ENCODE peak calls at places on chromosomes 11 and 22, in nine cellular contexts. One of them, this sample, is unnamed.

GRCh38 chr11:134562941-134563471 is 151.0 kb upstream of the B3GAT1 start:
- DNase-seq in uterus: no peak
- DNase-seq in thyroid gland: no peak
- DNase-seq in AG10803: no peak
- DNase-seq in breast epithelium: no peak
- DNase-seq in endodermal cell: peak; percentile 27
- DNase-seq in neural progenitor cell: no peak
- DNase-seq in lung: no peak
- DNase-seq in IMR-90: no peak
- DNase-seq in this sample: no peak

GRCh38 chr11:75632962-75633361 is 35.9 kb downstream of the MAP6 start:
- DNase-seq in uterus: no peak
- DNase-seq in thyroid gland: no peak
- DNase-seq in AG10803: no peak
- DNase-seq in breast epithelium: no peak
- DNase-seq in endodermal cell: no peak
- DNase-seq in neural progenitor cell: no peak
- DNase-seq in lung: no peak
- DNase-seq in IMR-90: no peak
- DNase-seq in this sample: no peak

GRCh38 chr11:79092791-79093313 is 348.0 kb downstream of the TENM4 start:
- DNase-seq in uterus: no peak
- DNase-seq in thyroid gland: peak; percentile 52
- DNase-seq in AG10803: peak; percentile 100
- DNase-seq in breast epithelium: no peak
- DNase-seq in endodermal cell: no peak
- DNase-seq in neural progenitor cell: no peak
- DNase-seq in lung: peak; percentile 76
- DNase-seq in IMR-90: peak; percentile 100
- DNase-seq in this sample: no peak

GRCh38 chr11:21888814-21889213 is 304.1 kb upstream of the ANO5 start:
- DNase-seq in uterus: no peak
- DNase-seq in thyroid gland: no peak
- DNase-seq in AG10803: no peak
- DNase-seq in breast epithelium: no peak
- DNase-seq in endodermal cell: no peak
- DNase-seq in neural progenitor cell: no peak
- DNase-seq in lung: no peak
- DNase-seq in IMR-90: no peak
- DNase-seq in this sample: no peak

GRCh38 chr22:27004434-27004833 is 347.0 kb downstream of the MIAT start:
- DNase-seq in uterus: no peak
- DNase-seq in thyroid gland: no peak
- DNase-seq in AG10803: no peak
- DNase-seq in breast epithelium: no peak
- DNase-seq in endodermal cell: no peak
- DNase-seq in neural progenitor cell: no peak
- DNase-seq in lung: no peak
- DNase-seq in IMR-90: no peak
- DNase-seq in this sample: no peak

GRCh38 chr22:35742342-35743100 is 24.8 kb downstream of the APOL5 start:
- DNase-seq in uterus: no peak
- DNase-seq in thyroid gland: no peak
- DNase-seq in AG10803: peak; percentile 85
- DNase-seq in breast epithelium: no peak
- DNase-seq in endodermal cell: no peak
- DNase-seq in neural progenitor cell: no peak
- DNase-seq in lung: no peak
- DNase-seq in IMR-90: peak; percentile 81
- DNase-seq in this sample: no peak

GRCh38 chr11:125180413-125181305 is 16.1 kb downstream of the PKNOX2 start:
- DNase-seq in uterus: no peak
- DNase-seq in thyroid gland: peak; percentile 50
- DNase-seq in AG10803: no peak
- DNase-seq in breast epithelium: no peak
- DNase-seq in endodermal cell: no peak
- DNase-seq in neural progenitor cell: no peak
- DNase-seq in lung: no peak
- DNase-seq in IMR-90: peak; percentile 82
- DNase-seq in this sample: no peak

GRCh38 chr11:16759857-16760256 is 21.4 kb downstream of the C11orf58 start:
- DNase-seq in uterus: no peak
- DNase-seq in thyroid gland: no peak
- DNase-seq in AG10803: no peak
- DNase-seq in breast epithelium: no peak
- DNase-seq in endodermal cell: no peak
- DNase-seq in neural progenitor cell: no peak
- DNase-seq in lung: no peak
- DNase-seq in IMR-90: peak; percentile 24
- DNase-seq in this sample: no peak

GRCh38 chr22:47534150-47535133 is 772.0 kb downstream of the TBC1D22A start:
- DNase-seq in uterus: no peak
- DNase-seq in thyroid gland: peak; percentile 52
- DNase-seq in AG10803: no peak
- DNase-seq in breast epithelium: no peak
- DNase-seq in endodermal cell: no peak
- DNase-seq in neural progenitor cell: no peak
- DNase-seq in lung: no peak
- DNase-seq in IMR-90: no peak
- DNase-seq in this sample: no peak

GRCh38 chr22:20494978-20495860 is at the start of gene KLHL22:
- DNase-seq in uterus: no peak
- DNase-seq in thyroid gland: peak; percentile 63
- DNase-seq in AG10803: peak; percentile 32
- DNase-seq in breast epithelium: no peak
- DNase-seq in endodermal cell: no peak
- DNase-seq in neural progenitor cell: no peak
- DNase-seq in lung: peak; percentile 45
- DNase-seq in IMR-90: peak; percentile 26
- DNase-seq in this sample: no peak

GRCh38 chr11:117199061-117199915 is at the start of gene TAGLN:
- DNase-seq in uterus: peak; percentile 94
- DNase-seq in thyroid gland: peak; percentile 49
- DNase-seq in AG10803: peak; percentile 95
- DNase-seq in breast epithelium: peak; percentile 77
- DNase-seq in endodermal cell: peak; percentile 97
- DNase-seq in neural progenitor cell: peak; percentile 84
- DNase-seq in lung: peak; percentile 64
- DNase-seq in IMR-90: peak; percentile 94
- DNase-seq in this sample: peak; percentile 77

GRCh38 chr11:37468344-37468743 is 870.3 kb upstream of the RAG2 start:
- DNase-seq in uterus: no peak
- DNase-seq in thyroid gland: no peak
- DNase-seq in AG10803: no peak
- DNase-seq in breast epithelium: no peak
- DNase-seq in endodermal cell: no peak
- DNase-seq in neural progenitor cell: no peak
- DNase-seq in lung: no peak
- DNase-seq in IMR-90: no peak
- DNase-seq in this sample: no peak

GRCh38 chr22:34847072-34847471 is 218.9 kb upstream of the ISX start:
- DNase-seq in uterus: no peak
- DNase-seq in thyroid gland: no peak
- DNase-seq in AG10803: peak; percentile 58
- DNase-seq in breast epithelium: no peak
- DNase-seq in endodermal cell: no peak
- DNase-seq in neural progenitor cell: no peak
- DNase-seq in lung: no peak
- DNase-seq in IMR-90: no peak
- DNase-seq in this sample: no peak

GRCh38 chr11:13940611-13941256 is 21.8 kb upstream of the SPON1 start:
- DNase-seq in uterus: no peak
- DNase-seq in thyroid gland: no peak
- DNase-seq in AG10803: no peak
- DNase-seq in breast epithelium: no peak
- DNase-seq in endodermal cell: no peak
- DNase-seq in neural progenitor cell: no peak
- DNase-seq in lung: no peak
- DNase-seq in IMR-90: no peak
- DNase-seq in this sample: no peak

GRCh38 chr11:117959438-117960149 is 26.6 kb upstream of the IL10RA start:
- DNase-seq in uterus: no peak
- DNase-seq in thyroid gland: no peak
- DNase-seq in AG10803: no peak
- DNase-seq in breast epithelium: no peak
- DNase-seq in endodermal cell: no peak
- DNase-seq in neural progenitor cell: no peak
- DNase-seq in lung: peak; percentile 25
- DNase-seq in IMR-90: no peak
- DNase-seq in this sample: no peak

GRCh38 chr11:95104916-95105315 is 15.3 kb downstream of the ENDOD1 start:
- DNase-seq in uterus: no peak
- DNase-seq in thyroid gland: no peak
- DNase-seq in AG10803: no peak
- DNase-seq in breast epithelium: no peak
- DNase-seq in endodermal cell: no peak
- DNase-seq in neural progenitor cell: no peak
- DNase-seq in lung: no peak
- DNase-seq in IMR-90: no peak
- DNase-seq in this sample: no peak

GRCh38 chr11:111765320-111765983 is 737 bp downstream of the PPP2R1B start:
- DNase-seq in uterus: no peak
- DNase-seq in thyroid gland: no peak
- DNase-seq in AG10803: no peak
- DNase-seq in breast epithelium: no peak
- DNase-seq in endodermal cell: no peak
- DNase-seq in neural progenitor cell: no peak
- DNase-seq in lung: peak; percentile 32
- DNase-seq in IMR-90: no peak
- DNase-seq in this sample: no peak

GRCh38 chr11:111764621-111765020 is 1.6 kb downstream of the PPP2R1B start:
- DNase-seq in uterus: no peak
- DNase-seq in thyroid gland: no peak
- DNase-seq in AG10803: peak; percentile 28
- DNase-seq in breast epithelium: no peak
- DNase-seq in endodermal cell: no peak
- DNase-seq in neural progenitor cell: no peak
- DNase-seq in lung: no peak
- DNase-seq in IMR-90: peak; percentile 51
- DNase-seq in this sample: no peak

GRCh38 chr11:111762526-111762925 is 3.7 kb downstream of the PPP2R1B start:
- DNase-seq in uterus: no peak
- DNase-seq in thyroid gland: no peak
- DNase-seq in AG10803: no peak
- DNase-seq in breast epithelium: no peak
- DNase-seq in endodermal cell: no peak
- DNase-seq in neural progenitor cell: no peak
- DNase-seq in lung: no peak
- DNase-seq in IMR-90: no peak
- DNase-seq in this sample: no peak

GRCh38 chr11:111761056-111761455 is 5.1 kb downstream of the PPP2R1B start:
- DNase-seq in uterus: no peak
- DNase-seq in thyroid gland: no peak
- DNase-seq in AG10803: no peak
- DNase-seq in breast epithelium: no peak
- DNase-seq in endodermal cell: no peak
- DNase-seq in neural progenitor cell: no peak
- DNase-seq in lung: no peak
- DNase-seq in IMR-90: no peak
- DNase-seq in this sample: no peak

GRCh38 chr11:111762981-111763643 is 3.1 kb downstream of the PPP2R1B start:
- DNase-seq in uterus: no peak
- DNase-seq in thyroid gland: no peak
- DNase-seq in AG10803: no peak
- DNase-seq in breast epithelium: no peak
- DNase-seq in endodermal cell: no peak
- DNase-seq in neural progenitor cell: peak; percentile 52
- DNase-seq in lung: no peak
- DNase-seq in IMR-90: peak; percentile 20
- DNase-seq in this sample: no peak
- TF ChIP-seq CTCF in uterus: no peak
- TF ChIP-seq CTCF in thyroid gland: no peak
- TF ChIP-seq CTCF in AG10803: peak; percentile 37
- TF ChIP-seq CTCF in breast epithelium: no peak
- TF ChIP-seq CTCF in endodermal cell: no peak
- TF ChIP-seq CTCF in neural progenitor cell: peak; percentile 23
- TF ChIP-seq CTCF in lung: no peak
- TF ChIP-seq CTCF in IMR-90: peak; percentile 8
- TF ChIP-seq CTCF in this sample: no peak

DNA sequence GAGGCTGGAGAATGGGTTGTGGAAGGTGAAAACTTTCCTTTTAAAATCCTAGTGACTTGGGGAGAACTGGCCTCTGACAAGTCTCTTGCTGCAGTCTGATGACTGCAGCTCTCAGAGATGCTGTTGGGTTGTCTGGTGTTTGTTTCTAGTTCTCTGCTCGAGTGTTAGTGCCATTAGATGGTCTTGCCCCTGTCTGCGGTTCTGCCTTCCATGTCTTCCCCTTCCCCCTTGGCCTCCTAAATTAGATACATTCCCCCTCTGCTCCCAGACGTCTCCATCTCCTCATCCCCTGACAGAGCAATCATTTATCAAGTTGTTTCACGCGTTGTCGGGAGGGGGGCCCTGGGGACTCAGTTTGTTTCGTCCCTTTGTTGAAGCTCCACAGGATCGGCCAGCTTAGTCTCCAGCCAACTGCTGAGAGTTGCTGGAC is 67.7 kb downstream of the CECR2 start:
- DNase-seq in uterus: no peak
- DNase-seq in thyroid gland: no peak
- DNase-seq in AG10803: no peak
- DNase-seq in breast epithelium: no peak
- DNase-seq in endodermal cell: peak; percentile 82
- DNase-seq in neural progenitor cell: peak; percentile 93
- DNase-seq in lung: no peak
- DNase-seq in IMR-90: no peak
- DNase-seq in this sample: no peak
- H3K4me3 ChIP-seq in uterus: no peak overlapping the region
- H3K4me3 ChIP-seq in thyroid gland: no peak overlapping the region
- H3K4me3 ChIP-seq in AG10803: no peak overlapping the region
- H3K4me3 ChIP-seq in breast epithelium: no peak overlapping the region
- H3K4me3 ChIP-seq in endodermal cell: peak overlapping the region; percentile 69
- H3K4me3 ChIP-seq in neural progenitor cell: peak overlapping the region; percentile 30
- H3K4me3 ChIP-seq in lung: no peak overlapping the region
- H3K4me3 ChIP-seq in IMR-90: no peak overlapping the region
- H3K4me3 ChIP-seq in this sample: no peak overlapping the region

DNA sequence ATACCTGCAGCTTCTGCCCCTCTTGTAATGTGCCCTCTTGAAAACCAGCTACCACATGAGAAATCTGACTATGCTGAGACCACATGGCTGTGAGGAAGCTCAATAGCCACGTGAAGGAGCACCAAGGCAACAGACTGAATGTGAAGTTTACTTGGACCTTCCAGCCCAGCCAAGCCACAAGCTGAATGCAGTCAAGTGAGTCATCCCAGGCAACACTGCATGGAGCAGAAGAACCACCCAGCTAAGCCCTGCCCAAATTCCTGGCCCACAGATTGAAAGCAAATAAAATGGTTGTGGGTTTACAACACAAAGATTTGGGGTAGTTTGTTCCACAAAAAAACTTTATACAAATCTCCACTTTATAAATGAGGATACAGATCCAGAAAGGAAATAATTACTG is 114.5 kb downstream of the TIMP3 start:
- DNase-seq in uterus: no peak
- DNase-seq in thyroid gland: no peak
- DNase-seq in AG10803: no peak
- DNase-seq in breast epithelium: no peak
- DNase-seq in endodermal cell: no peak
- DNase-seq in neural progenitor cell: no peak
- DNase-seq in lung: no peak
- DNase-seq in IMR-90: no peak
- DNase-seq in this sample: no peak
- TF ChIP-seq CTCF in uterus: no peak
- TF ChIP-seq CTCF in thyroid gland: no peak
- TF ChIP-seq CTCF in AG10803: no peak
- TF ChIP-seq CTCF in breast epithelium: no peak
- TF ChIP-seq CTCF in endodermal cell: no peak
- TF ChIP-seq CTCF in neural progenitor cell: no peak
- TF ChIP-seq CTCF in lung: no peak
- TF ChIP-seq CTCF in IMR-90: no peak
- TF ChIP-seq CTCF in this sample: no peak

GRCh38 chr11:61793829-61794204 is 1.1 kb downstream of the FEN1 start:
- DNase-seq in uterus: no peak
- DNase-seq in thyroid gland: no peak
- DNase-seq in AG10803: no peak
- DNase-seq in breast epithelium: no peak
- DNase-seq in endodermal cell: no peak
- DNase-seq in neural progenitor cell: no peak
- DNase-seq in lung: no peak
- DNase-seq in IMR-90: no peak
- DNase-seq in this sample: no peak
- H3K4me3 ChIP-seq in uterus: no peak overlapping the region
- H3K4me3 ChIP-seq in thyroid gland: no peak overlapping the region
- H3K4me3 ChIP-seq in AG10803: peak overlapping the region; percentile 100
- H3K4me3 ChIP-seq in breast epithelium: peak overlapping the region; percentile 89
- H3K4me3 ChIP-seq in endodermal cell: peak overlapping the region; percentile 92
- H3K4me3 ChIP-seq in neural progenitor cell: peak overlapping the region; percentile 82
- H3K4me3 ChIP-seq in lung: no peak overlapping the region
- H3K4me3 ChIP-seq in IMR-90: no peak overlapping the region
- H3K4me3 ChIP-seq in this sample: peak overlapping the region; percentile 88

This sample was measured in left ventricle myocardium inferior.